ENCODE peak calls at places on chromosomes 16 and 17, in nine cellular contexts. One of them, this sample, is unnamed.
A peak's percentile ranks its signal among the peaks of the same experiment; 100 is the strongest.

GRCh38 chr17:9467518-9467917 is 108.1 kb downstream of the STX8 start:
- DNase-seq in activated T-cell treated with anti-CD3 and anti-CD28 coated beads for 4 hours: no peak
- DNase-seq in GM23248: peak; percentile 6
- DNase-seq in astrocyte: no peak
- DNase-seq in NCI-H1092 treated with DMSO at 0.1 percent for 48 hours: no peak
- DNase-seq in mucosa of gallbladder: no peak
- DNase-seq in endothelial cell: peak; percentile 28
- DNase-seq in T-helper 1 cell: no peak
- DNase-seq in stimulated activated CD8-positive, alpha-beta memory T cell treated with anti-CD3 and anti-CD28 coated beads, Interleukin-4, amount 100 ng/mL, for 1 hour: no peak
- DNase-seq in this sample: no peak

GRCh38 chr17:77089118-77089477 is 51.7 kb upstream of the SEC14L1 start:
- DNase-seq in activated T-cell treated with anti-CD3 and anti-CD28 coated beads for 4 hours: no peak
- DNase-seq in GM23248: peak; percentile 21
- DNase-seq in astrocyte: no peak
- DNase-seq in NCI-H1092 treated with DMSO at 0.1 percent for 48 hours: peak; percentile 21
- DNase-seq in mucosa of gallbladder: no peak
- DNase-seq in endothelial cell: no peak
- DNase-seq in T-helper 1 cell: no peak
- DNase-seq in stimulated activated CD8-positive, alpha-beta memory T cell treated with anti-CD3 and anti-CD28 coated beads, Interleukin-4, amount 100 ng/mL, for 1 hour: no peak
- DNase-seq in this sample: no peak

GRCh38 chr16:23182675-23183485 is at the start of gene SCNN1G:
- DNase-seq in activated T-cell treated with anti-CD3 and anti-CD28 coated beads for 4 hours: no peak
- DNase-seq in GM23248: peak; percentile 14
- DNase-seq in astrocyte: no peak
- DNase-seq in NCI-H1092 treated with DMSO at 0.1 percent for 48 hours: no peak
- DNase-seq in mucosa of gallbladder: no peak
- DNase-seq in endothelial cell: peak; percentile 25
- DNase-seq in T-helper 1 cell: no peak
- DNase-seq in stimulated activated CD8-positive, alpha-beta memory T cell treated with anti-CD3 and anti-CD28 coated beads, Interleukin-4, amount 100 ng/mL, for 1 hour: no peak
- DNase-seq in this sample: peak; percentile 16

GRCh38 chr17:81385320-81386111 is 9.7 kb upstream of the BAHCC1 start:
- DNase-seq in activated T-cell treated with anti-CD3 and anti-CD28 coated beads for 4 hours: no peak
- DNase-seq in GM23248: no peak
- DNase-seq in astrocyte: no peak
- DNase-seq in NCI-H1092 treated with DMSO at 0.1 percent for 48 hours: no peak
- DNase-seq in mucosa of gallbladder: no peak
- DNase-seq in endothelial cell: no peak
- DNase-seq in T-helper 1 cell: no peak
- DNase-seq in stimulated activated CD8-positive, alpha-beta memory T cell treated with anti-CD3 and anti-CD28 coated beads, Interleukin-4, amount 100 ng/mL, for 1 hour: no peak
- DNase-seq in this sample: no peak

GRCh38 chr17:82213251-82214011 is 789 bp upstream of the CCDC57 start:
- DNase-seq in activated T-cell treated with anti-CD3 and anti-CD28 coated beads for 4 hours: peak; percentile 89
- DNase-seq in GM23248: peak; percentile 93
- DNase-seq in astrocyte: peak; percentile 72
- DNase-seq in NCI-H1092 treated with DMSO at 0.1 percent for 48 hours: peak; percentile 39
- DNase-seq in mucosa of gallbladder: no peak
- DNase-seq in endothelial cell: no peak
- DNase-seq in T-helper 1 cell: no peak
- DNase-seq in stimulated activated CD8-positive, alpha-beta memory T cell treated with anti-CD3 and anti-CD28 coated beads, Interleukin-4, amount 100 ng/mL, for 1 hour: no peak
- DNase-seq in this sample: peak; percentile 77

GRCh38 chr17:17907469-17907868 is 64.7 kb downstream of the TOM1L2 start:
- DNase-seq in activated T-cell treated with anti-CD3 and anti-CD28 coated beads for 4 hours: no peak
- DNase-seq in GM23248: no peak
- DNase-seq in astrocyte: no peak
- DNase-seq in NCI-H1092 treated with DMSO at 0.1 percent for 48 hours: peak; percentile 64
- DNase-seq in mucosa of gallbladder: no peak
- DNase-seq in endothelial cell: no peak
- DNase-seq in T-helper 1 cell: no peak
- DNase-seq in stimulated activated CD8-positive, alpha-beta memory T cell treated with anti-CD3 and anti-CD28 coated beads, Interleukin-4, amount 100 ng/mL, for 1 hour: no peak
- DNase-seq in this sample: no peak

GRCh38 chr17:15364615-15365014 is 23.2 kb upstream of the TEKT3 start:
- DNase-seq in activated T-cell treated with anti-CD3 and anti-CD28 coated beads for 4 hours: no peak
- DNase-seq in GM23248: peak; percentile 55
- DNase-seq in astrocyte: no peak
- DNase-seq in NCI-H1092 treated with DMSO at 0.1 percent for 48 hours: no peak
- DNase-seq in mucosa of gallbladder: no peak
- DNase-seq in endothelial cell: no peak
- DNase-seq in T-helper 1 cell: no peak
- DNase-seq in stimulated activated CD8-positive, alpha-beta memory T cell treated with anti-CD3 and anti-CD28 coated beads, Interleukin-4, amount 100 ng/mL, for 1 hour: no peak
- DNase-seq in this sample: peak; percentile 45

GRCh38 chr16:75288596-75289120 is 37.2 kb upstream of the BCAR1 start:
- DNase-seq in activated T-cell treated with anti-CD3 and anti-CD28 coated beads for 4 hours: peak; percentile 32
- DNase-seq in GM23248: no peak
- DNase-seq in astrocyte: no peak
- DNase-seq in NCI-H1092 treated with DMSO at 0.1 percent for 48 hours: no peak
- DNase-seq in mucosa of gallbladder: no peak
- DNase-seq in endothelial cell: no peak
- DNase-seq in T-helper 1 cell: peak; percentile 60
- DNase-seq in stimulated activated CD8-positive, alpha-beta memory T cell treated with anti-CD3 and anti-CD28 coated beads, Interleukin-4, amount 100 ng/mL, for 1 hour: no peak
- DNase-seq in this sample: no peak

GRCh38 chr16:83125999-83126568 is 499.3 kb downstream of the CDH13 start:
- DNase-seq in activated T-cell treated with anti-CD3 and anti-CD28 coated beads for 4 hours: no peak
- DNase-seq in GM23248: no peak
- DNase-seq in astrocyte: no peak
- DNase-seq in NCI-H1092 treated with DMSO at 0.1 percent for 48 hours: no peak
- DNase-seq in mucosa of gallbladder: no peak
- DNase-seq in endothelial cell: no peak
- DNase-seq in T-helper 1 cell: no peak
- DNase-seq in stimulated activated CD8-positive, alpha-beta memory T cell treated with anti-CD3 and anti-CD28 coated beads, Interleukin-4, amount 100 ng/mL, for 1 hour: no peak
- DNase-seq in this sample: no peak

GRCh38 chr17:57255182-57255775 is 1.0 kb upstream of the MSI2 start:
- DNase-seq in activated T-cell treated with anti-CD3 and anti-CD28 coated beads for 4 hours: no peak
- DNase-seq in GM23248: peak; percentile 7
- DNase-seq in astrocyte: peak; percentile 30
- DNase-seq in NCI-H1092 treated with DMSO at 0.1 percent for 48 hours: no peak
- DNase-seq in mucosa of gallbladder: no peak
- DNase-seq in endothelial cell: no peak
- DNase-seq in T-helper 1 cell: no peak
- DNase-seq in stimulated activated CD8-positive, alpha-beta memory T cell treated with anti-CD3 and anti-CD28 coated beads, Interleukin-4, amount 100 ng/mL, for 1 hour: no peak
- DNase-seq in this sample: no peak

GRCh38 chr16:66205287-66206167 is 161.0 kb upstream of the CDH5 start:
- DNase-seq in activated T-cell treated with anti-CD3 and anti-CD28 coated beads for 4 hours: no peak
- DNase-seq in GM23248: peak; percentile 70
- DNase-seq in astrocyte: no peak
- DNase-seq in NCI-H1092 treated with DMSO at 0.1 percent for 48 hours: peak; percentile 71
- DNase-seq in mucosa of gallbladder: no peak
- DNase-seq in endothelial cell: no peak
- DNase-seq in T-helper 1 cell: no peak
- DNase-seq in stimulated activated CD8-positive, alpha-beta memory T cell treated with anti-CD3 and anti-CD28 coated beads, Interleukin-4, amount 100 ng/mL, for 1 hour: no peak
- DNase-seq in this sample: no peak

GRCh38 chr17:66863820-66864219 is 28.9 kb downstream of the CACNG5 start:
- DNase-seq in activated T-cell treated with anti-CD3 and anti-CD28 coated beads for 4 hours: no peak
- DNase-seq in GM23248: no peak
- DNase-seq in astrocyte: no peak
- DNase-seq in NCI-H1092 treated with DMSO at 0.1 percent for 48 hours: no peak
- DNase-seq in mucosa of gallbladder: no peak
- DNase-seq in endothelial cell: no peak
- DNase-seq in T-helper 1 cell: no peak
- DNase-seq in stimulated activated CD8-positive, alpha-beta memory T cell treated with anti-CD3 and anti-CD28 coated beads, Interleukin-4, amount 100 ng/mL, for 1 hour: no peak
- DNase-seq in this sample: no peak

GRCh38 chr17:70808596-70808995 is 639.3 kb downstream of the KCNJ2 start:
- DNase-seq in activated T-cell treated with anti-CD3 and anti-CD28 coated beads for 4 hours: no peak
- DNase-seq in GM23248: no peak
- DNase-seq in astrocyte: no peak
- DNase-seq in NCI-H1092 treated with DMSO at 0.1 percent for 48 hours: no peak
- DNase-seq in mucosa of gallbladder: no peak
- DNase-seq in endothelial cell: no peak
- DNase-seq in T-helper 1 cell: no peak
- DNase-seq in stimulated activated CD8-positive, alpha-beta memory T cell treated with anti-CD3 and anti-CD28 coated beads, Interleukin-4, amount 100 ng/mL, for 1 hour: no peak
- DNase-seq in this sample: peak; percentile 5

GRCh38 chr16:86382067-86382773 is 128.1 kb upstream of the FOXF1 start:
- DNase-seq in activated T-cell treated with anti-CD3 and anti-CD28 coated beads for 4 hours: no peak
- DNase-seq in GM23248: no peak
- DNase-seq in astrocyte: no peak
- DNase-seq in NCI-H1092 treated with DMSO at 0.1 percent for 48 hours: no peak
- DNase-seq in mucosa of gallbladder: no peak
- DNase-seq in endothelial cell: no peak
- DNase-seq in T-helper 1 cell: no peak
- DNase-seq in stimulated activated CD8-positive, alpha-beta memory T cell treated with anti-CD3 and anti-CD28 coated beads, Interleukin-4, amount 100 ng/mL, for 1 hour: no peak
- DNase-seq in this sample: no peak

GRCh38 chr17:49959183-49959935 is 9.6 kb upstream of the DLX4 start:
- DNase-seq in activated T-cell treated with anti-CD3 and anti-CD28 coated beads for 4 hours: no peak
- DNase-seq in GM23248: peak; percentile 42
- DNase-seq in astrocyte: no peak
- DNase-seq in NCI-H1092 treated with DMSO at 0.1 percent for 48 hours: no peak
- DNase-seq in mucosa of gallbladder: no peak
- DNase-seq in endothelial cell: no peak
- DNase-seq in T-helper 1 cell: no peak
- DNase-seq in stimulated activated CD8-positive, alpha-beta memory T cell treated with anti-CD3 and anti-CD28 coated beads, Interleukin-4, amount 100 ng/mL, for 1 hour: no peak
- DNase-seq in this sample: no peak

GRCh38 chr16:21300309-21301167 is 22.4 kb upstream of the CRYM start:
- DNase-seq in activated T-cell treated with anti-CD3 and anti-CD28 coated beads for 4 hours: peak; percentile 6
- DNase-seq in GM23248: peak; percentile 100
- DNase-seq in astrocyte: peak; percentile 99
- DNase-seq in NCI-H1092 treated with DMSO at 0.1 percent for 48 hours: peak; percentile 89
- DNase-seq in mucosa of gallbladder: peak; percentile 98
- DNase-seq in endothelial cell: peak; percentile 85
- DNase-seq in T-helper 1 cell: no peak
- DNase-seq in stimulated activated CD8-positive, alpha-beta memory T cell treated with anti-CD3 and anti-CD28 coated beads, Interleukin-4, amount 100 ng/mL, for 1 hour: no peak
- DNase-seq in this sample: peak; percentile 98

GRCh38 chr17:50660042-50660886 is 25.6 kb downstream of the ABCC3 start:
- DNase-seq in activated T-cell treated with anti-CD3 and anti-CD28 coated beads for 4 hours: no peak
- DNase-seq in GM23248: peak; percentile 69
- DNase-seq in astrocyte: no peak
- DNase-seq in NCI-H1092 treated with DMSO at 0.1 percent for 48 hours: peak; percentile 39
- DNase-seq in mucosa of gallbladder: no peak
- DNase-seq in endothelial cell: no peak
- DNase-seq in T-helper 1 cell: no peak
- DNase-seq in stimulated activated CD8-positive, alpha-beta memory T cell treated with anti-CD3 and anti-CD28 coated beads, Interleukin-4, amount 100 ng/mL, for 1 hour: no peak
- DNase-seq in this sample: no peak

GRCh38 chr17:41885733-41886132 is 20.5 kb upstream of the KLHL11 start:
- DNase-seq in activated T-cell treated with anti-CD3 and anti-CD28 coated beads for 4 hours: no peak
- DNase-seq in GM23248: no peak
- DNase-seq in astrocyte: no peak
- DNase-seq in NCI-H1092 treated with DMSO at 0.1 percent for 48 hours: no peak
- DNase-seq in mucosa of gallbladder: no peak
- DNase-seq in endothelial cell: no peak
- DNase-seq in T-helper 1 cell: no peak
- DNase-seq in stimulated activated CD8-positive, alpha-beta memory T cell treated with anti-CD3 and anti-CD28 coated beads, Interleukin-4, amount 100 ng/mL, for 1 hour: no peak
- DNase-seq in this sample: no peak

GRCh38 chr17:4780325-4781010 is 5.7 kb downstream of the VMO1 start:
- DNase-seq in activated T-cell treated with anti-CD3 and anti-CD28 coated beads for 4 hours: no peak
- DNase-seq in GM23248: no peak
- DNase-seq in astrocyte: no peak
- DNase-seq in NCI-H1092 treated with DMSO at 0.1 percent for 48 hours: no peak
- DNase-seq in mucosa of gallbladder: no peak
- DNase-seq in endothelial cell: no peak
- DNase-seq in T-helper 1 cell: no peak
- DNase-seq in stimulated activated CD8-positive, alpha-beta memory T cell treated with anti-CD3 and anti-CD28 coated beads, Interleukin-4, amount 100 ng/mL, for 1 hour: no peak
- DNase-seq in this sample: peak; percentile 26

GRCh38 chr17:73422121-73422520 is 110.3 kb upstream of the CDC42EP4 start:
- DNase-seq in activated T-cell treated with anti-CD3 and anti-CD28 coated beads for 4 hours: no peak
- DNase-seq in GM23248: no peak
- DNase-seq in astrocyte: no peak
- DNase-seq in NCI-H1092 treated with DMSO at 0.1 percent for 48 hours: no peak
- DNase-seq in mucosa of gallbladder: no peak
- DNase-seq in endothelial cell: no peak
- DNase-seq in T-helper 1 cell: no peak
- DNase-seq in stimulated activated CD8-positive, alpha-beta memory T cell treated with anti-CD3 and anti-CD28 coated beads, Interleukin-4, amount 100 ng/mL, for 1 hour: no peak
- DNase-seq in this sample: no peak

GRCh38 chr17:12985431-12986285 is 32.2 kb downstream of the ELAC2 start:
- DNase-seq in activated T-cell treated with anti-CD3 and anti-CD28 coated beads for 4 hours: no peak
- DNase-seq in GM23248: peak; percentile 35
- DNase-seq in astrocyte: peak; percentile 78
- DNase-seq in NCI-H1092 treated with DMSO at 0.1 percent for 48 hours: peak; percentile 10
- DNase-seq in mucosa of gallbladder: no peak
- DNase-seq in endothelial cell: no peak
- DNase-seq in T-helper 1 cell: no peak
- DNase-seq in stimulated activated CD8-positive, alpha-beta memory T cell treated with anti-CD3 and anti-CD28 coated beads, Interleukin-4, amount 100 ng/mL, for 1 hour: no peak
- DNase-seq in this sample: no peak

GRCh38 chr16:89892635-89893034 is 19.2 kb downstream of the TCF25 start:
- DNase-seq in activated T-cell treated with anti-CD3 and anti-CD28 coated beads for 4 hours: no peak
- DNase-seq in GM23248: no peak
- DNase-seq in astrocyte: no peak
- DNase-seq in NCI-H1092 treated with DMSO at 0.1 percent for 48 hours: no peak
- DNase-seq in mucosa of gallbladder: no peak
- DNase-seq in endothelial cell: no peak
- DNase-seq in T-helper 1 cell: no peak
- DNase-seq in stimulated activated CD8-positive, alpha-beta memory T cell treated with anti-CD3 and anti-CD28 coated beads, Interleukin-4, amount 100 ng/mL, for 1 hour: no peak
- DNase-seq in this sample: no peak

GRCh38 chr16:67024384-67024896 is 4.5 kb upstream of the CBFB start:
- DNase-seq in activated T-cell treated with anti-CD3 and anti-CD28 coated beads for 4 hours: no peak
- DNase-seq in GM23248: peak; percentile 24
- DNase-seq in astrocyte: no peak
- DNase-seq in NCI-H1092 treated with DMSO at 0.1 percent for 48 hours: no peak
- DNase-seq in mucosa of gallbladder: no peak
- DNase-seq in endothelial cell: no peak
- DNase-seq in T-helper 1 cell: no peak
- DNase-seq in stimulated activated CD8-positive, alpha-beta memory T cell treated with anti-CD3 and anti-CD28 coated beads, Interleukin-4, amount 100 ng/mL, for 1 hour: no peak
- DNase-seq in this sample: no peak

GRCh38 chr16:67936876-67937605 is 391 bp upstream of the PSMB10 start:
- DNase-seq in activated T-cell treated with anti-CD3 and anti-CD28 coated beads for 4 hours: peak; percentile 69
- DNase-seq in GM23248: peak; percentile 91
- DNase-seq in astrocyte: no peak
- DNase-seq in NCI-H1092 treated with DMSO at 0.1 percent for 48 hours: no peak
- DNase-seq in mucosa of gallbladder: peak; percentile 77
- DNase-seq in endothelial cell: no peak
- DNase-seq in T-helper 1 cell: peak; percentile 67
- DNase-seq in stimulated activated CD8-positive, alpha-beta memory T cell treated with anti-CD3 and anti-CD28 coated beads, Interleukin-4, amount 100 ng/mL, for 1 hour: no peak
- DNase-seq in this sample: no peak

GRCh38 chr17:49450735-49451134 is 36.1 kb upstream of the PHB1 start:
- DNase-seq in activated T-cell treated with anti-CD3 and anti-CD28 coated beads for 4 hours: no peak
- DNase-seq in GM23248: peak; percentile 85
- DNase-seq in astrocyte: peak; percentile 31
- DNase-seq in NCI-H1092 treated with DMSO at 0.1 percent for 48 hours: no peak
- DNase-seq in mucosa of gallbladder: no peak
- DNase-seq in endothelial cell: no peak
- DNase-seq in T-helper 1 cell: no peak
- DNase-seq in stimulated activated CD8-positive, alpha-beta memory T cell treated with anti-CD3 and anti-CD28 coated beads, Interleukin-4, amount 100 ng/mL, for 1 hour: no peak
- DNase-seq in this sample: no peak

GRCh38 chr16:88941933-88942909 is 34.8 kb downstream of the CBFA2T3 start:
- DNase-seq in activated T-cell treated with anti-CD3 and anti-CD28 coated beads for 4 hours: peak; percentile 37
- DNase-seq in GM23248: peak; percentile 50
- DNase-seq in astrocyte: no peak
- DNase-seq in NCI-H1092 treated with DMSO at 0.1 percent for 48 hours: peak; percentile 34
- DNase-seq in mucosa of gallbladder: peak; percentile 26
- DNase-seq in endothelial cell: peak; percentile 79
- DNase-seq in T-helper 1 cell: no peak
- DNase-seq in stimulated activated CD8-positive, alpha-beta memory T cell treated with anti-CD3 and anti-CD28 coated beads, Interleukin-4, amount 100 ng/mL, for 1 hour: no peak
- DNase-seq in this sample: peak; percentile 64

GRCh38 chr17:8158267-8159031 is 4.3 kb downstream of the VAMP2 start:
- DNase-seq in activated T-cell treated with anti-CD3 and anti-CD28 coated beads for 4 hours: peak; percentile 85
- DNase-seq in GM23248: peak; percentile 92
- DNase-seq in astrocyte: peak; percentile 48
- DNase-seq in NCI-H1092 treated with DMSO at 0.1 percent for 48 hours: peak; percentile 33
- DNase-seq in mucosa of gallbladder: peak; percentile 95
- DNase-seq in endothelial cell: peak; percentile 93
- DNase-seq in T-helper 1 cell: peak; percentile 81
- DNase-seq in stimulated activated CD8-positive, alpha-beta memory T cell treated with anti-CD3 and anti-CD28 coated beads, Interleukin-4, amount 100 ng/mL, for 1 hour: peak; percentile 70
- DNase-seq in this sample: peak; percentile 94

GRCh38 chr17:74194682-74195081 is 8.8 kb upstream of the RPL38 start:
- DNase-seq in activated T-cell treated with anti-CD3 and anti-CD28 coated beads for 4 hours: no peak
- DNase-seq in GM23248: no peak
- DNase-seq in astrocyte: no peak
- DNase-seq in NCI-H1092 treated with DMSO at 0.1 percent for 48 hours: no peak
- DNase-seq in mucosa of gallbladder: no peak
- DNase-seq in endothelial cell: no peak
- DNase-seq in T-helper 1 cell: no peak
- DNase-seq in stimulated activated CD8-positive, alpha-beta memory T cell treated with anti-CD3 and anti-CD28 coated beads, Interleukin-4, amount 100 ng/mL, for 1 hour: no peak
- DNase-seq in this sample: no peak

GRCh38 chr16:67100569-67101300 is 9.0 kb upstream of the PHAF1 start:
- DNase-seq in activated T-cell treated with anti-CD3 and anti-CD28 coated beads for 4 hours: no peak
- DNase-seq in GM23248: peak; percentile 55
- DNase-seq in astrocyte: peak; percentile 10
- DNase-seq in NCI-H1092 treated with DMSO at 0.1 percent for 48 hours: peak; percentile 21
- DNase-seq in mucosa of gallbladder: no peak
- DNase-seq in endothelial cell: no peak
- DNase-seq in T-helper 1 cell: no peak
- DNase-seq in stimulated activated CD8-positive, alpha-beta memory T cell treated with anti-CD3 and anti-CD28 coated beads, Interleukin-4, amount 100 ng/mL, for 1 hour: no peak
- DNase-seq in this sample: peak; percentile 30

GRCh38 chr17:69539781-69540319 is 125.4 kb downstream of the MAP2K6 start:
- DNase-seq in activated T-cell treated with anti-CD3 and anti-CD28 coated beads for 4 hours: no peak
- DNase-seq in GM23248: peak; percentile 42
- DNase-seq in astrocyte: peak; percentile 94
- DNase-seq in NCI-H1092 treated with DMSO at 0.1 percent for 48 hours: no peak
- DNase-seq in mucosa of gallbladder: no peak
- DNase-seq in endothelial cell: no peak
- DNase-seq in T-helper 1 cell: no peak
- DNase-seq in stimulated activated CD8-positive, alpha-beta memory T cell treated with anti-CD3 and anti-CD28 coated beads, Interleukin-4, amount 100 ng/mL, for 1 hour: no peak
- DNase-seq in this sample: peak; percentile 62

GRCh38 chr16:28162326-28162877 is 49.4 kb downstream of the XPO6 start:
- DNase-seq in activated T-cell treated with anti-CD3 and anti-CD28 coated beads for 4 hours: no peak
- DNase-seq in GM23248: no peak
- DNase-seq in astrocyte: no peak
- DNase-seq in NCI-H1092 treated with DMSO at 0.1 percent for 48 hours: no peak
- DNase-seq in mucosa of gallbladder: no peak
- DNase-seq in endothelial cell: no peak
- DNase-seq in T-helper 1 cell: no peak
- DNase-seq in stimulated activated CD8-positive, alpha-beta memory T cell treated with anti-CD3 and anti-CD28 coated beads, Interleukin-4, amount 100 ng/mL, for 1 hour: no peak
- DNase-seq in this sample: no peak

This sample was measured in hepatocyte.